ENCODE peak calls at places on chromosomes 11 and 22, in four cellular contexts. X, Z, P and B are unnamed samples. For H3K4me1, the result is how much of the 10 kb centered on the place peaks cover.

GRCh38 chr22:25668437-25668836 is 73.6 kb upstream of the MYO18B start:
- DNase-seq in X (no peak), Z (no peak), P (peak), B (no peak)

GRCh38 chr11:83725161-83725560 is 439.0 kb upstream of the CCDC90B start:
- DNase-seq in X (no peak), Z (no peak), P (no peak), B (no peak)

GRCh38 chr22:38429460-38430128 is 25.4 kb downstream of the KCNJ4 start:
- DNase-seq in X (no peak), Z (no peak), P (peak), B (no peak)

GRCh38 chr11:100730266-100730665 is 43.2 kb downstream of the ARHGAP42 start:
- DNase-seq in X (no peak), Z (no peak), P (peak), B (no peak)

GRCh38 chr11:69537126-69537525 is 55.7 kb downstream of the LINC01488 start:
- DNase-seq in X (no peak), Z (no peak), P (no peak), B (no peak)

GRCh38 chr11:71305451-71306125 is 53.2 kb upstream of the SHANK2 start:
- DNase-seq in X (no peak), Z (no peak), P (no peak), B (peak)

GRCh38 chr11:119282495-119282894 is 34.4 kb downstream of the MCAM start:
- DNase-seq in X (no peak), Z (no peak), P (no peak), B (no peak)

GRCh38 chr11:65885808-65886536 is 2.3 kb downstream of the FIBP start:
- DNase-seq in X (peak), Z (no peak), P (no peak), B (no peak)

GRCh38 chr11:35304393-35304790 is 115.0 kb downstream of the SLC1A2 start:
- DNase-seq in X (no peak), Z (no peak), P (peak), B (no peak)

GRCh38 chr11:62269654-62270278 is at the start of gene SCGB2A2:
- DNase-seq in X (no peak), Z (no peak), P (no peak), B (no peak)

GRCh38 chr22:44693756-44694155 is 8.2 kb upstream of the PRR5 start:
- DNase-seq in X (no peak), Z (no peak), P (no peak), B (no peak)

GRCh38 chr22:43587574-43587973 is 175.8 kb downstream of the MPPED1 start:
- DNase-seq in X (no peak), Z (no peak), P (no peak), B (no peak)

GRCh38 chr11:62402226-62402625 is 16.6 kb upstream of the SCGB1A1 start:
- DNase-seq in X (peak), Z (no peak), P (no peak), B (peak)

GRCh38 chr11:126978155-126978554 is 22.4 kb downstream of the KIRREL3 start:
- DNase-seq in X (no peak), Z (no peak), P (no peak), B (no peak)

GRCh38 chr11:120102862-120103118 is 35.1 kb downstream of the TRIM29 start:
- DNase-seq in X (no peak), Z (no peak), P (no peak), B (no peak)

GRCh38 chr22:48822278-48823233 is 1005.1 kb downstream of the BRD1 start:
- DNase-seq in X (no peak), Z (no peak), P (no peak), B (no peak)

GRCh38 chr11:103202048-103202651 is 92.9 kb downstream of the DYNC2H1 start:
- DNase-seq in X (no peak), Z (peak), P (peak), B (no peak)

GRCh38 chr11:6443269-6444003 is 2.6 kb upstream of the HPX start:
- DNase-seq in X (peak), Z (peak), P (peak), B (peak)

GRCh38 chr11:82794490-82794889 is 60.8 kb upstream of the FAM181B start:
- DNase-seq in X (no peak), Z (no peak), P (no peak), B (no peak)

GRCh38 chr11:106410902-106411301 is 333.4 kb downstream of the AASDHPPT start:
- DNase-seq in X (no peak), Z (no peak), P (no peak), B (no peak)

GRCh38 chr22:17501679-17502285 is 61.5 kb upstream of the SLC25A18 start:
- DNase-seq in X (peak), Z (peak), P (peak), B (peak)

GRCh38 chr22:41799486-41800347 is 762 bp upstream of the CCDC134 start:
- DNase-seq in X (peak), Z (peak), P (peak), B (peak)

GRCh38 chr22:30074147-30074546 is 6.1 kb upstream of the HORMAD2 start:
- DNase-seq in X (no peak), Z (no peak), P (no peak), B (no peak)

GRCh38 chr22:30078320-30079311 is 1.6 kb upstream of the HORMAD2 start:
- DNase-seq in X (no peak), Z (no peak), P (no peak), B (no peak)

GRCh38 chr22:30079952-30080533 is at the start of gene HORMAD2:
- DNase-seq in X (peak), Z (peak), P (no peak), B (no peak)

GRCh38 chr22:30074994-30075393 is 5.3 kb upstream of the HORMAD2 start:
- DNase-seq in X (no peak), Z (no peak), P (no peak), B (no peak)

DNA sequence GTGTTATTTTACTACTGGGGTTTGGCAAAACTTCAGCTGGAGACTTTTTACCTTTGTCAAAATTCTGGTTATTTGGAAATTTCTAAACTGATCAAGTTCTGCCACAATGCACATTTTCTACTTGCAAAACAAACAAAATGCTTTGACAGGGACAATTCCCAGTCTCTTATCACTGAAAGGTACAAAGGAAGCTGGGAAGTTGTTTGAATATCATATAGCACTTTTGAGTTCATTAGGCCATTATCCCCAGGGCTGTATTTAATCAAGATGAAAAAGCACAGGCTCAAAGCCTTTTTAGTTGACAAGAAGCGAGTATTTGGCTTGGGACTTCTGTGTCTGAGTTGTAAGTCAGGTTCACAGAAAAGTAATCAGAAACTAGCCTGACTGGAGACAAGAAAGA is 3.0 kb upstream of the HORMAD2 start:
- DNase-seq in X (no peak), Z (no peak), P (no peak), B (no peak)
- H3K4me1 ChIP-seq in X (under half), Z (under half), P (under half), B (under half)

GRCh38 chr22:31920306-31920705 is 24.0 kb upstream of the YWHAH start:
- DNase-seq in X (no peak), Z (no peak), P (no peak), B (no peak)

GRCh38 chr22:31922593-31922992 is 21.7 kb upstream of the YWHAH start:
- DNase-seq in X (no peak), Z (no peak), P (no peak), B (no peak)

GRCh38 chr22:31917227-31917921 is 27.0 kb upstream of the YWHAH start:
- DNase-seq in X (peak), Z (no peak), P (no peak), B (peak)

GRCh38 chr22:31921106-31921505 is 23.2 kb upstream of the YWHAH start:
- DNase-seq in X (no peak), Z (no peak), P (no peak), B (no peak)

DNA sequence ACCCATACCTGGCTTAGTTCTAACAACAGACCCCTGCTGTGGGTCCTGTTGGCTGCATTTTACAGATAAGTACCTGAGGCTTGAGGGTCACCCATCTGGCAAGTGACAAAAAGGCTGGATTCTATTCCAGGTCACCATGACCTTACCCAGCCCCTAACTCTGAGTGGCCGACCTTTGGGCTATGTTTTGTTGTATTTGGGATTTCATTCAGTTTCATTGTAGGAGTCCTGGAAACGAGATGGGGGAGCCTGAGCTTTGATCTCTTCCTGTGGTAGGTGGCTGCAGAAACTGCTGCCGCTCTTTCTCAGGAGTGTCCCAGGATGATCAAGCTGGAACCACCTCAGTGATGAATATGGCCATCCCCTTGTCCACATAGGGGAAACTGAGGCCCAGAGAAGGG is 24.6 kb upstream of the YWHAH start:
- DNase-seq in X (no peak), Z (no peak), P (no peak), B (no peak)
- H3K4me1 ChIP-seq in X (under half), Z (under half), P (under half), B (under half)

GRCh38 chr11:10659339-10660216 is 34.0 kb downstream of the IRAG1 start:
- DNase-seq in X (peak), Z (no peak), P (peak), B (no peak)
- H3K4me1 ChIP-seq in X (half or more), Z (under half), P (half or more), B (under half)

DNA sequence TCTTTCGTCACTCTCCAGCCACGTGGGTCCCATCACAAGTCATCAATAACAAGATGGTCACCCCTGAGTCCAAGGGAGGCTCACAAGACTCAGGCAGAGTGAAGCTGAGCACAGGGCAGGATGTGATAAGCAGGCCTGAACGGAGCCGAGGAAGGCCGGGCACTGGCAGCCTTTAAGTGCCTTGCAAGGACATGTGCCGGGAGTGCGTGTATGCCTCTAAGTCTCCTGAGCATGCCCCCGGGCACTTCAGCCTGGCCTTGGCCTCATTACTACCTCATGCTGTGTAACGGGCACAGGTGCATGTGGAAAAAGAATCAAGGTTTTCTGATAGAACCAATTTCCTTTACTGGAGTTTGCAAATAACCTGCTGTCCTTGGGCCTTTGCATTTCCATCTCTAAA is 55.8 kb downstream of the UBASH3B start:
- DNase-seq in X (no peak), Z (no peak), P (no peak), B (no peak)
- H3K4me1 ChIP-seq in X (under half), Z (under half), P (under half), B (under half)

DNA sequence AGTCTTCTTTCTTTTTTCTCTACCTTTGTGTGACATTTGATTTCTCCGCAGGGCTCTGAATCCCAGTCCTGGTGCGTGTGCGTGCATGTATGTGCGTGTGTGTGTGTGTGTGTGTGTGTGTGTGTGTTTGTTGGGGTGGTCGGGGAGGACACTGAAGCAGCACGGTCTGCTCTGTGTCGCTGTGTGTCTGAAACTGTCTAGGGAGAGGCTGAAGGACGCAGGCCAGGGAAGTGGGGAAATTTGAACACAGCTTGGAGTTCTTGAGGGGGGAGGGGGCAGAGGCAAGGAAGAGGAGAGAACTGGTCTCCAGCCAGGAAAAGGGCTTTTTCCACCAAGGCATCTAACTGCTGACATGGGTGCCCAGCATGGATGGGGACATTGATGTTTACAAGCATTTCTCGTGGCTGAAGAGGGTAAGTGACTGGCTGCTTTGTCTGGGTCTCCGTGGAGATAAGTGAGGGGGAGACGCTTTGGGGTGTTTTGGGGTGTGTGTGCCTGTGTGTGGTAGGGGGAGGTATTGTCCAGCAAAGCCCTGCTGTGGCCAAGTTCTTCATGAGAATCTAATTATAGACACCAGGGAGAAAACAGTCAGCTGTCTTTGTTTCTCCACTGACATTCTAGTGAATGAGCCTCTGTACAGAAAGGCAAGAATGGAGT is 63.6 kb downstream of the PPFIBP2 start:
- DNase-seq in X (peak), Z (no peak), P (peak), B (peak)
- H3K4me1 ChIP-seq in X (half or more), Z (under half), P (half or more), B (under half)

DNA sequence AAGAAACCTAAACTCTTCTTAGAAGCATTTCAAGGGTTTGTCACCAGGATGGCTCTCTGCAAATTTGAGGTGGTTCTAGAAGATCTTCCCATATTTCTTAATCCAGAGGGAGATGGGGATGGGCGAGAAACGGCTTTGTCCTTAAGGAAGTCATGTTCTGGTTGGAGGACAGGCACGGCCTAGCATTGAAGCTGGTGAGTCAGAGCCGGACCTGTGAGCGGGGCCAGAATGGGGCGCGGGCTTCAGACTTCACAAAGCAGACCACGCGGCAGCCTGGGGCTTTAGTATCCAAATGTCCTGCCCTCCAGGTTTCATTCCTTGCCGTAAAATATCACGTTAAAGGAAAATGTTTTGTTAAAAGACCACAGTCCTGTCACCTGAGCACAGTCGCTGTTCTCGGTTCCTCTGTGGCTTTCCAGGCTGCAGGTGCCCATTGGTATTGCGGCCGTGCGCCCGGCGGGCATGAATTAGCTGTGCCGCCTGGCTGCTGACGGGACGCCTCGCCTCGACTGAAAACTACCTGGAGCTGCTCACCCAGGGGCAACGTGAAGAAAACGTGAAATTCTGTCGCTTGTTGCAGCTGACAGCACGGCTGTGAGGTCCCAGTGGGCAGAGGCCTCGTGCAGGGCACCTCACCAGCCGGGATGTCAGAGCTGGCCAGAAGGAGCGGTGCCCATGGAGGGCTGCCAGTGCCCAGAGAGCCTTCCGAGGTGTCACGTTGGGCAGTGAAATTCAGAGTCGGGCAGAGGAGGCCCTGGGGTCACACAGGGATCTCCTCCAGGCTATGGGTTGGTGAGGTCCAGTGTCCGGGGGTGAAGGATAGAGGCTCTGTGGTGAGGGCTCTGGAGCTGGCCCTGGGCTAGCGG is 59.0 kb downstream of the LRP5 start:
- DNase-seq in X (peak), Z (no peak), P (peak), B (no peak)
- H3K4me1 ChIP-seq in X (half or more), Z (under half), P (half or more), B (under half)

GRCh38 chr11:94558932-94559331 is 8.2 kb upstream of the PIWIL4 start:
- DNase-seq in X (no peak), Z (no peak), P (no peak), B (no peak)

GRCh38 chr11:94557992-94558391 is 9.2 kb upstream of the PIWIL4 start:
- DNase-seq in X (no peak), Z (no peak), P (peak), B (no peak)

GRCh38 chr11:94557391-94557790 is 9.8 kb upstream of the PIWIL4 start:
- DNase-seq in X (no peak), Z (no peak), P (peak), B (no peak)

GRCh38 chr11:94553938-94554337 is 10.2 kb downstream of the FUT4 start:
- DNase-seq in X (no peak), Z (no peak), P (no peak), B (no peak)

GRCh38 chr11:94558468-94558867 is 8.7 kb upstream of the PIWIL4 start:
- DNase-seq in X (no peak), Z (no peak), P (no peak), B (no peak)
- H3K4me1 ChIP-seq in X (under half), Z (under half), P (under half), B (under half)